ENCODE peak calls at places on chromosomes 2 and 18, in five cellular contexts. U is IMR-90, S is K562, Q is H1, I is HepG2. R is an unnamed sample.

GRCh38 chr2:47313141-47313691 is 89.7 kb upstream of the MSH2 start:
- DNase-seq in U (no peak), S (peak), Q (no peak), I (peak), R (peak)

GRCh38 chr18:25425030-25425429 is 73.1 kb upstream of the ZNF521 start:
- DNase-seq in U (peak), S (no peak), Q (no peak), I (no peak), R (no peak)

GRCh38 chr2:190980630-190981214 is 33.2 kb downstream of the STAT1 start:
- DNase-seq in U (no peak), S (no peak), Q (no peak), I (no peak), R (no peak)

GRCh38 chr2:219405958-219406860 is 12.0 kb upstream of the DES start:
- DNase-seq in U (no peak), S (no peak), Q (no peak), I (no peak), R (no peak)

GRCh38 chr18:31301201-31301655 is 16.7 kb upstream of the DSG1 start:
- DNase-seq in U (peak), S (no peak), Q (peak), I (no peak), R (no peak)

GRCh38 chr18:78125497-78125896 is 854.1 kb upstream of the SALL3 start:
- DNase-seq in U (no peak), S (no peak), Q (no peak), I (no peak), R (no peak)

GRCh38 chr2:220499281-220499680 is 871.9 kb downstream of the SLC4A3 start:
- DNase-seq in U (peak), S (no peak), Q (no peak), I (no peak), R (peak)

GRCh38 chr2:53820038-53820437 is 33.2 kb downstream of the ERLEC1 start:
- DNase-seq in U (no peak), S (no peak), Q (no peak), I (no peak), R (no peak)

GRCh38 chr2:203892207-203892606 is 24.6 kb downstream of the CTLA4 start:
- DNase-seq in U (no peak), S (no peak), Q (no peak), I (no peak), R (no peak)

GRCh38 chr2:217248312-217248935 is 388.6 kb upstream of the TNP1 start:
- DNase-seq in U (peak), S (peak), Q (no peak), I (no peak), R (no peak)
- TF ChIP-seq RAD21 in U (no peak), S (no peak), Q (no peak), I (no peak), R (no peak)

GRCh38 chr2:74715071-74715791 is 61.2 kb downstream of the SEMA4F start:
- DNase-seq in U (peak), S (peak), Q (peak), I (peak), R (peak)

GRCh38 chr2:74712223-74713053 is 58.4 kb downstream of the SEMA4F start:
- DNase-seq in U (no peak), S (no peak), Q (no peak), I (no peak), R (no peak)

GRCh38 chr2:74719066-74719465 is 65.0 kb downstream of the SEMA4F start:
- DNase-seq in U (no peak), S (no peak), Q (no peak), I (peak), R (no peak)

GRCh38 chr2:74715880-74716279 is 61.8 kb downstream of the SEMA4F start:
- DNase-seq in U (no peak), S (no peak), Q (no peak), I (no peak), R (no peak)
- TF ChIP-seq MAFK in U (no peak), S (no peak), Q (no peak), I (no peak), R (no peak)

GRCh38 chr18:11852048-11852341 is 782 bp downstream of the CHMP1B start:
- DNase-seq in U (no peak), S (peak), Q (no peak), I (no peak), R (no peak)

GRCh38 chr18:11849845-11850747 is 1.1 kb upstream of the CHMP1B start:
- DNase-seq in U (peak), S (peak), Q (no peak), I (peak), R (peak)

GRCh38 chr18:11850821-11851155 is 425 bp upstream of the CHMP1B start:
- DNase-seq in U (no peak), S (no peak), Q (no peak), I (no peak), R (no peak)

GRCh38 chr18:11849279-11849678 is 1.9 kb upstream of the CHMP1B start:
- DNase-seq in U (no peak), S (no peak), Q (no peak), I (no peak), R (no peak)

GRCh38 chr18:11851156-11852047 is at the start of gene CHMP1B:
- DNase-seq in U (peak), S (peak), Q (peak), I (peak), R (peak)
- TF ChIP-seq RAD21 in U (peak), S (no peak), Q (peak), I (no peak), R (no peak)

DNA sequence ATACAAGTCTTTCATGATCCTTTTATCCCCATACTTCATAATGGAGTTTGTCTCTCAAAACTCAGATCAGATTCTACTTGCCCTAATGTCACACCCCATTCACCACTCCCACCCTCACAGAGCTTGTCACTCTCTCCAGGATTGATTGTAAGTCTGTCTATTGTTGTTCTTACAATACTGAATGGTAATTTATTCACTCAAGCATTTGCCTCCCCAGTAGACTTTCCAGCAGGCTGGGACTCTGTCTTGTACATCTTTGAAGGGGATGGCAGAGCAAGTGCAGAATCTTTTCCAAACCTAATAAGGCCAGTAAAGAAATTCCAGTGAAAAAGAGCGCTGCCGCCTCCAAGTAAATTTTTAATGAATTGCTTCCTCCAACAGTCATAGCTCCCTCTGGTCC is 56.9 kb downstream of the RBM43 start:
- DNase-seq in U (no peak), S (no peak), Q (no peak), I (no peak), R (no peak)
- TF ChIP-seq MAFK in U (no peak), S (no peak), Q (no peak), I (no peak), R (no peak)

DNA sequence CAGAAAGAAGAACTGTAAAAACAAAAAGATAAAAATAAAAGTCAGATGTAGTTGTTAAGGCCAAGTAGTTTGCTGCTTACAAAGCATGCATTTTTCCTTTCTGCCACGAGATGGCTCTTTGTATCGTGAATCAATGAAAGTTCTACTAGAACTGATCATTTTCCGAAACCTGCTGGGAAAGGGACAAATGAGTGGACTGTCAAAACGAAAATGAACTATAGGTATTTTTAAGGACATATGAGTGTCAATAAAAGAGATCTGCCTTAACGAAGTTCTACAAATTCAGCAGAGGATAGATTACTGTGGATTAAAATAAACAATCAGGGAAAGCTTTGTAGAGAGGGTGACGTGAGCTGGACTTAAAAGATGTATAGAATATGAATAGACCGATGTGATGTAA is 15.0 kb upstream of the ELOA2 start:
- DNase-seq in U (peak), S (no peak), Q (no peak), I (peak), R (no peak)
- TF ChIP-seq RAD21 in U (peak), S (peak), Q (peak), I (peak), R (peak)

GRCh38 chr2:64860321-64860751 is 128.9 kb upstream of the SLC1A4 start:
- DNase-seq in U (no peak), S (no peak), Q (no peak), I (no peak), R (no peak)
- TF ChIP-seq MAFK in U (no peak), S (no peak), Q (no peak), I (no peak), R (no peak)

GRCh38 chr2:206968139-206969086 is 29.1 kb downstream of the CPO start:
- DNase-seq in U (no peak), S (no peak), Q (no peak), I (no peak), R (no peak)
- TF ChIP-seq RAD21 in U (no peak), S (no peak), Q (no peak), I (no peak), R (no peak)

DNA sequence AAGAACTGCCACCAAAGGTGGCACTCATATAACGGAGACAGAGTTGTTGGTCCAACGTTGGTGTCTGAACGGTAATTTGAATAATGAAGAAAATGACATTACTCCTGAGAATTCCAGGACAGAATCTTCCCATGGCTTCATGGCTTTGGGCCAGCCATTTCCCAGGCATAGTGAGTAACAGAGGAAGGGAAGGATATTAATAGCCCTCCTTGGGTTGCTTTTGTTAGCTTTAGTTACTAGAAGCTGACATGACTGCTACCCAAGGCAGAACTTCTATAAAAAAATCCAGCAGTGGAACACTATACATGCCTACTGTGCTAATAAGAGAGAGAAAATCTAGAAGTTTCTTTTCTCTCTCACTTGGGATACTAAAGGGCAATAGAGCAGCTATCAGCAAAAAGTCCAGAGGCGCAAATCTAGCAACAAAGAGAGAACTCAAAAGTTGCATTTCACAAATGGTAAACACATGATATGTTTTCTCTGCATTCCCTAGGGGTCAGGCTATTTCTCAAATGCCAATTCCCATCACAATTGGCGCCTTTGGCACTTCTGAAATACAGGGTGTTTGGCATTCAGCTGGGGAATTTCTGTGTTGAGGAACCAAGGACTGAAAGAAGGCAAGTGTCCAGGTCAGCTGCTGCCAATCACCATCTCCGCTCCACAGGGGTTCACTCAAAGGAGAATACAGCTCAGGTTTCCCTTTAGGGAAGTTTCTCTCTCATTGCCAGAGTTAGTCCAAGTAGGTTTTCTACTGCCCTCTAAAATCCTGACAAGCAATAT is 160.8 kb upstream of the KYNU start:
- DNase-seq in U (peak), S (no peak), Q (peak), I (no peak), R (no peak)
- TF ChIP-seq MAFK in U (no peak), S (no peak), Q (no peak), I (no peak), R (no peak)

GRCh38 chr18:66495844-66496243 is 108.0 kb downstream of the CDH19 start:
- DNase-seq in U (no peak), S (peak), Q (peak), I (peak), R (no peak)
- TF ChIP-seq RAD21 in U (no peak), S (peak), Q (peak), I (peak), R (peak)

DNA sequence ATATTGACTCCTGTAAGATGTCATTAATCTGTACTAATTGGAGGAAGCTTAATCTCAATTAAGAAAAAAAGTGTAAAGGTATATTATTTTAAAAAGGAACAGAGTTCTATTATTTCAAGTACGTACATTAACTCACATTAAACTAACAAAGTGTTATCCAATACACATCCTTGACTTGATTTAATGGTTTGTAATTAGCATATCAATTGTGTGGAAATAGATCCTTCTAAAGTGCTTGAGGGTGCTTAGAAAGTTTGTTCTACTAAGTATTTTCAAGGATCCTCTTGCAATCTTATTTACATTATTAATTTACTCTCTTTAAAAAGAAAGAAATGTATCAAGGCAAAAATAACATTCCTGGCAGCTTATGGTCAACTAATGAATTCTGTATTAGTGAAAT is 720.3 kb downstream of the KCNJ3 start:
- DNase-seq in U (no peak), S (no peak), Q (no peak), I (no peak), R (no peak)
- TF ChIP-seq MAFK in U (no peak), S (no peak), Q (no peak), I (no peak), R (no peak)